ENCODE peak calls at places on chromosomes 16 and 17, in six cellular contexts. E, P, Y, X, M and K are unnamed samples.

GRCh38 chr16:85353839-85354622 is 241.8 kb upstream of the CIBAR2 start:
- DNase-seq in P (no peak), E (peak), Y (peak), M (peak), X (no peak), K (no peak)

GRCh38 chr16:86574646-86575045 is 3.7 kb upstream of the FOXL1 start:
- DNase-seq in P (no peak), Y (no peak), E (no peak), X (no peak), M (no peak), K (no peak)

GRCh38 chr16:48158296-48158695 is 2.5 kb upstream of the ABCC12 start:
- DNase-seq in E (peak), X (no peak), Y (peak), M (peak), P (no peak), K (peak)

GRCh38 chr17:51850206-51850605 is 308.3 kb downstream of the CA10 start:
- DNase-seq in M (no peak), E (peak), Y (no peak), P (peak), X (no peak), K (no peak)

GRCh38 chr16:17801024-17801423 is 330.3 kb upstream of the XYLT1 start:
- DNase-seq in X (no peak), P (no peak), E (no peak), Y (no peak), M (no peak), K (peak)

GRCh38 chr17:73546770-73547345 is 97.4 kb downstream of the SDK2 start:
- DNase-seq in E (peak), Y (peak), P (peak), M (peak), X (no peak), K (no peak)

GRCh38 chr16:4375717-4376116 is 4.1 kb downstream of the VASN start:
- DNase-seq in X (no peak), P (peak), Y (no peak), M (peak), E (no peak), K (peak)

GRCh38 chr17:43784628-43785101 is 4.4 kb downstream of the CFAP97D1 start:
- DNase-seq in E (peak), M (no peak), P (no peak), X (no peak), Y (no peak), K (peak)

GRCh38 chr17:18008496-18009268 is 30.3 kb downstream of the ATPAF2 start:
- DNase-seq in M (peak), P (no peak), Y (no peak), E (peak), X (no peak), K (no peak)

GRCh38 chr16:27432600-27432957 is 30.6 kb downstream of the IL21R start:
- DNase-seq in E (peak), M (peak), P (no peak), X (no peak), Y (no peak), K (peak)

GRCh38 chr16:4372315-4372577 is 598 bp downstream of the VASN start:
- DNase-seq in X (no peak), Y (no peak), M (no peak), E (no peak), P (no peak), K (no peak)

GRCh38 chr17:6269474-6269873 is 165.4 kb downstream of the AIPL1 start:
- DNase-seq in X (peak), E (peak), P (peak), M (peak), Y (peak), K (peak)

GRCh38 chr17:43732961-43733360 is 25.6 kb downstream of the SOST start:
- DNase-seq in X (no peak), M (no peak), P (no peak), E (peak), Y (no peak), K (peak)

GRCh38 chr16:55367796-55368195 is 43.8 kb downstream of the IRX6 start:
- DNase-seq in M (no peak), X (no peak), E (no peak), P (no peak), Y (no peak), K (no peak)

GRCh38 chr17:34237458-34237857 is 17.6 kb upstream of the CCL2 start:
- DNase-seq in M (no peak), E (no peak), X (peak), P (no peak), Y (no peak), K (no peak)

GRCh38 chr16:67594956-67595355 is 32.6 kb downstream of the CTCF start:
- DNase-seq in X (peak), M (no peak), E (peak), Y (peak), P (no peak), K (peak)

GRCh38 chr17:76376318-76377133 is 7.9 kb upstream of the SPHK1 start:
- DNase-seq in Y (no peak), P (no peak), X (no peak), E (no peak), M (no peak), K (no peak)

GRCh38 chr17:57540596-57540995 is 204.5 kb downstream of the CCDC182 start:
- DNase-seq in Y (no peak), X (no peak), M (no peak), E (no peak), P (no peak), K (no peak)

GRCh38 chr17:75864448-75864871 is 9.3 kb upstream of the WBP2 start:
- DNase-seq in P (peak), M (no peak), Y (peak), X (no peak), E (no peak), K (peak)

GRCh38 chr17:16879686-16880085 is 92.2 kb downstream of the TNFRSF13B start:
- DNase-seq in X (no peak), M (no peak), P (no peak), E (no peak), Y (no peak), K (no peak)

GRCh38 chr16:87739801-87740200 is 26.0 kb downstream of the KLHDC4 start:
- DNase-seq in M (no peak), E (no peak), X (no peak), Y (no peak), P (no peak), K (no peak)

GRCh38 chr16:20241321-20241720 is 86.0 kb downstream of the GP2 start:
- DNase-seq in P (no peak), M (no peak), X (no peak), Y (no peak), E (no peak), K (no peak)

GRCh38 chr16:4266372-4266771 is 6.5 kb downstream of the TFAP4 start:
- DNase-seq in Y (no peak), E (peak), X (no peak), M (no peak), P (no peak), K (peak)

GRCh38 chr17:69945698-69946185 is 129.3 kb upstream of the KCNJ16 start:
- DNase-seq in P (no peak), M (no peak), E (no peak), Y (peak), X (no peak), K (peak)

GRCh38 chr17:59330314-59330942 is 1.0 kb upstream of the YPEL2 start:
- DNase-seq in X (peak), E (peak), P (peak), M (peak), Y (peak), K (no peak)

DNA sequence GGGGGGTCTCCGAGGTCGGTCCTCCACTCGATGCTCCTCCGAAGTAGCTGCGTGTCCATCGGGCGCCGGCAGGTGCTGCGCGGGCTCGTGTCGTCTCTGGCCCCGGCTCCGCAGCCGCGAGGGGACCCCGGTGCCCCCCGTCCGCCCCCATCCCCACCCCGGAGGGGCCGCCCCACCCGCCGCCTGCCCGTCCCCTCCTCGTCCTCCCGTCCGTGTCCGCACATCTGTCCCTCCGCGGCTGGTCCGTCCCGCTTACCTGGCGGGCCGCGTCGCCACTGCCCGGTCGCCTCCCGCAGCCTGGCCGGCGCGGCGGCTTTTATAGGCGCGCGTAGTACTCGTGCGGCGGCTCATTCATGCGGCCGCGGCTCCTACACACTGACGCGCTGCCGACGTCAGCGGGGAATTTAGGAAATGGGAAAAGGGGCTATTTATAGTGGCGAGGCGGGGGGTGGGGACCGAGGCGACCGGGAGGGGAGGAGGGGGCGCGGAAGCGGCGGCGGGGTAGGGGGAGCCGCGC is 4.0 kb upstream of the HIC1 start:
- DNase-seq in P (peak), E (peak), M (no peak), X (no peak), Y (peak), K (peak)
- H2AFZ ChIP-seq in P (no peak), E (no peak), M (peak), X (no peak), Y (no peak), K (no peak)

DNA sequence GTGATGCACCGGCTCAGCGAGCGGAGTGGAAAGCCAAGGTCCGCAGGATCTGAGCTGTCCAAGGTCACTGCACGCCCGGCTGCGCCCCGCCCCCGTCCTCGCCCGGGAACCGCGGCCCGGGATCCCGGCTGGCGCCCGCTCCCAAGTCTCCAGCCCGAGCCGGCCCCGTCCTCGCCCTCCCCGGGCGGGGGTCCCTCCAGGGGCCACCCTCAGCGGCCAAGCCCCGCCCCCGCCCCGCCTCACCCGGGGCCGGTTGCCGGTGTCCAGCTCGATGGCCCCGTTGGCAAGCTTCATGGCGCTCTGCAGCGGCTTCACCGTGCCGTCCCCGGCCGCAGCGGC is 209 bp downstream of the VPS9D1 start:
- DNase-seq in X (no peak), E (peak), Y (peak), P (peak), M (peak), K (peak)
- TF ChIP-seq EZH2 in X (no peak), E (no peak), Y (no peak), P (peak), M (no peak), K (no peak)

GRCh38 chr17:12731839-12732238 is 57.5 kb upstream of the ARHGAP44 start:
- DNase-seq in X (no peak), Y (no peak), M (no peak), P (no peak), E (no peak), K (no peak)
- H2AFZ ChIP-seq in X (no peak), Y (no peak), M (no peak), P (no peak), E (no peak), K (no peak)

DNA sequence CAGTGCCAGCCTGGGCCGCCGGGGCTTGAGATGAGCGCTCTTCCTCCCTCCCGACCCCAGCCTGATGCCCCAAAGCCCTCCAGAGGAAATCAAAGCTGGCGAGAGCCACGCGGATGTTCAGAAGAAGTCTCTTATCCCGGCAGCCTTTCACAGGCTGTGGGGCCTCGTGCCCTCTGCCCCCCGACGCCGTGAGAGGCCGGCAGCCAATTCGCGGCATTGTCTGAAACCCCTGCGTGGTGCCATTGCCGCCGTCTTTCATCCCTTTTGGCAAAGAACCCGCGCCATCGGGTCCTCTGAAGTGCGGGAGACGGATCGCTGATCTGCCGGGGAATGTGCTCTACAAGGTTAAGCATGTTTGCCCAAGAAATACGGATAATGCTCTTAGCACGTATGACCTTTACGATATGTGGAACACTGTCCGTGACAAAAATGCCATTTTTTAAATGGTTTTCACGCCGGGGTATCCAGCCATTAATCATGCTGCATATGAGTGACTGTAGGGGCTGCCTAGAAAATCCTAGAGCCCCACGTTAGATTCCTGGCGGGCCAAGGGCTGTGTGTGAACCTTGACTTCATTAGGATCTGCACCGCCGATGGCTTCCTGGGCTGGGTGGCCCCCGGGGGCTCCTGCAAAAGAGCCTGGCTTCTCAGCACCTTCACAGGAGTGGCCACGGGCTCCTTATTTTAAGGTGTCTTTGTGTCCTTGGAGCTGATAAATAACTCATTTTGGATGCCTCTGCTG is 165.2 kb upstream of the TNRC6C start:
- DNase-seq in Y (no peak), M (no peak), E (no peak), X (no peak), P (peak), K (no peak)
- TF ChIP-seq EZH2 in Y (no peak), M (no peak), E (no peak), X (no peak), P (no peak), K (no peak)

GRCh38 chr17:61412860-61413653 is 13.4 kb downstream of the TBX2 start:
- DNase-seq in P (peak), Y (peak), X (no peak), M (no peak), E (no peak), K (no peak)
- H2AFZ ChIP-seq in P (peak), Y (peak), X (peak), M (peak), E (peak), K (no peak)

DNA sequence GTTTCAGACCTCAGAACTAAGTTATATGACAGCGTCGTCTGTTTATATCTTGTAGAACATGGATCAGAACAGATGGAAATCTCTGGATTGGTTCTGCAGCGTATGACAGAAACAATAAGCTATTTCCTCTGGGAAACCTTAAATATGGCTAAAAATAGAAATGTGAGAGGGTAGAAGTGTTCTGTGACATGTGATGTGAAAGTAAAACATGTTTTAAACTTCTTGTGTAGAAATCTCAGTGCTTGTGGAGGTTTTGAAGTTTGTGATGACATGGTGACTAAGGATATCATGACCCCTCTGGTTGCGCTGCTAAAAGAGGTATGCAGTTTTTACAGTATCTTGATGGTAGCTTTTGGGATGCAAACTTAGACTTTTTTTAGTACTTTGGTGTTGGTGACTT is 2.8 kb downstream of the HEATR3 start:
- DNase-seq in P (no peak), X (peak), E (no peak), M (no peak), Y (no peak), K (peak)
- TF ChIP-seq EZH2 in P (no peak), X (no peak), E (no peak), M (no peak), Y (no peak), K (no peak)

GRCh38 chr16:75534560-75535205 is 1.2 kb downstream of the CHST5 start:
- DNase-seq in E (no peak), Y (no peak), M (no peak), P (no peak), X (no peak), K (no peak)
- H2AFZ ChIP-seq in E (no peak), Y (no peak), M (no peak), P (no peak), X (no peak), K (no peak)